ENCODE peak calls at places on chromosomes 12 and 14, in ten cellular contexts. F, R, I, D, J, K, V, C, E and Z are unnamed samples.

GRCh38 chr14:39175445-39176262 is 600 bp downstream of the PNN start:
- DNase-seq in R (peak; percentile 39), K (peak; percentile 36), E (no peak), F (peak; percentile 47), J (peak; percentile 13), C (peak; percentile 48), D (peak; percentile 2), I (no peak), V (peak; percentile 38), Z (peak; percentile 84)

GRCh38 chr14:51444381-51445000 is 204.4 kb downstream of the TMX1 start:
- DNase-seq in J (no peak), R (no peak), D (no peak), E (no peak), C (no peak), K (no peak), I (no peak), F (no peak), V (no peak), Z (no peak)

GRCh38 chr14:104356738-104357688 is 218.6 kb downstream of the KIF26A start:
- DNase-seq in V (no peak), I (no peak), J (no peak), D (no peak), R (no peak), K (no peak), E (no peak), F (peak; percentile 6), C (no peak), Z (peak; percentile 56)

GRCh38 chr12:92945659-92946220 is 16.6 kb upstream of the EEA1 start:
- DNase-seq in C (no peak), D (no peak), E (no peak), I (no peak), V (no peak), F (no peak), R (no peak), K (no peak), J (no peak), Z (no peak)

GRCh38 chr12:60501124-60501729 is 905.4 kb downstream of the SLC16A7 start:
- DNase-seq in D (no peak), K (no peak), V (no peak), C (peak; percentile 32), I (no peak), F (peak; percentile 12), E (peak; percentile 32), J (no peak), R (no peak), Z (no peak)

GRCh38 chr12:62803756-62804155 is 131.2 kb downstream of the PPM1H start:
- DNase-seq in K (no peak), V (no peak), I (no peak), C (no peak), R (no peak), D (no peak), J (no peak), F (no peak), E (no peak), Z (no peak)

GRCh38 chr12:120126635-120127005 is 10.1 kb upstream of the RAB35 start:
- DNase-seq in J (no peak), D (no peak), C (no peak), I (no peak), V (no peak), K (no peak), R (peak; percentile 51), F (no peak), E (no peak), Z (no peak)

GRCh38 chr14:33957299-33957698 is 6.4 kb upstream of the EGLN3 start:
- DNase-seq in E (no peak), K (no peak), I (no peak), F (no peak), V (no peak), C (no peak), J (no peak), D (no peak), R (no peak), Z (no peak)

GRCh38 chr14:66099931-66100330 is 386.2 kb upstream of the CCDC196 start:
- DNase-seq in V (no peak), I (no peak), E (no peak), K (no peak), J (no peak), R (no peak), D (no peak), C (no peak), F (no peak), Z (no peak)

GRCh38 chr12:103455020-103455763 is 40.6 kb downstream of the C12orf42 start:
- DNase-seq in K (no peak), D (no peak), R (no peak), J (peak; percentile 54), V (no peak), F (no peak), E (no peak), I (no peak), C (no peak), Z (no peak)

GRCh38 chr14:93962701-93963601 is 13.4 kb downstream of the ASB2 start:
- DNase-seq in C (no peak), V (no peak), D (no peak), R (no peak), J (peak; percentile 29), E (no peak), F (no peak), K (no peak), I (no peak), Z (no peak)

GRCh38 chr14:105150368-105151111 is 18.0 kb downstream of the JAG2 start:
- DNase-seq in C (no peak), D (no peak), E (no peak), I (no peak), J (no peak), K (no peak), V (no peak), F (no peak), R (no peak), Z (no peak)

GRCh38 chr12:103901518-103902173 is 28.6 kb upstream of the HSP90B1 start:
- DNase-seq in I (no peak), D (no peak), V (no peak), F (no peak), C (no peak), K (no peak), R (no peak), J (peak; percentile 79), E (no peak), Z (no peak)

GRCh38 chr12:92340441-92341332 is 195.0 kb upstream of the BTG1 start:
- DNase-seq in R (no peak), V (no peak), K (no peak), E (no peak), D (no peak), C (no peak), F (no peak), J (no peak), I (no peak), Z (no peak)

GRCh38 chr12:79441534-79441933 is 249.2 kb downstream of the PAWR start:
- DNase-seq in V (no peak), C (no peak), I (no peak), R (no peak), K (no peak), F (no peak), J (no peak), D (no peak), E (no peak), Z (no peak)

GRCh38 chr14:77023001-77023996 is 5.2 kb downstream of the IRF2BPL start:
- DNase-seq in D (no peak), I (peak; percentile 37), R (no peak), K (no peak), C (no peak), V (no peak), F (no peak), J (no peak), E (no peak), Z (no peak)

GRCh38 chr12:12333980-12334709 is 15.9 kb downstream of the MANSC1 start:
- DNase-seq in R (peak; percentile 48), K (peak; percentile 13), J (peak; percentile 51), E (no peak), V (peak; percentile 56), I (peak; percentile 28), F (peak; percentile 60), D (peak; percentile 24), C (peak; percentile 78), Z (no peak)

GRCh38 chr12:96136129-96136528 is 58.0 kb upstream of the ELK3 start:
- DNase-seq in K (no peak), J (no peak), C (no peak), E (no peak), D (no peak), V (no peak), I (peak; percentile 18), F (no peak), R (no peak), Z (no peak)

GRCh38 chr14:75831971-75832370 is 149.8 kb downstream of the TGFB3 start:
- DNase-seq in C (no peak), D (peak; percentile 37), E (no peak), V (no peak), I (peak; percentile 73), F (no peak), J (no peak), R (peak; percentile 45), K (no peak), Z (no peak)

GRCh38 chr14:31965735-31966598 is 111.1 kb upstream of the ARHGAP5 start:
- DNase-seq in K (no peak), F (no peak), E (no peak), V (no peak), R (no peak), C (peak; percentile 2), J (no peak), I (no peak), D (no peak), Z (no peak)